ENCODE peak calls at places on chromosomes 1 and 21, in ten cellular contexts. K, N, O, I, T, E, U, X, V and G are unnamed samples.

GRCh38 chr1:19769211-19769932 is 30.3 kb downstream of the TMCO4 start:
- DNase-seq in N (no peak), X (no peak), E (no peak), O (no peak), I (no peak), V (no peak), U (no peak), T (peak), K (no peak), G (no peak)

GRCh38 chr1:154193821-154194220 is 1.9 kb upstream of the TPM3 start:
- DNase-seq in O (no peak), T (no peak), E (no peak), X (no peak), U (no peak), K (no peak), I (peak), V (peak), N (no peak), G (no peak)

GRCh38 chr1:6328696-6329095 is 64.9 kb downstream of the ACOT7 start:
- DNase-seq in X (no peak), I (no peak), V (no peak), U (no peak), K (no peak), N (no peak), T (no peak), E (no peak), O (no peak), G (no peak)

GRCh38 chr1:201982082-201982922 is at the start of gene RNPEP:
- DNase-seq in I (peak), V (peak), U (peak), T (peak), O (no peak), X (peak), N (peak), E (peak), K (peak), G (peak)

GRCh38 chr1:153791856-153792253 is 16.6 kb downstream of the SLC27A3 start:
- DNase-seq in U (peak), I (peak), V (peak), E (no peak), O (no peak), T (peak), K (peak), X (no peak), N (no peak), G (no peak)

GRCh38 chr1:119226880-119227279 is 86.4 kb upstream of the WARS2 start:
- DNase-seq in O (no peak), K (no peak), V (no peak), N (no peak), I (no peak), X (no peak), U (no peak), E (no peak), T (peak), G (no peak)

GRCh38 chr1:15755643-15756040 is 3.0 kb upstream of the FBLIM1 start:
- DNase-seq in K (no peak), T (no peak), E (no peak), U (no peak), X (no peak), V (no peak), I (peak), O (no peak), N (no peak), G (no peak)

GRCh38 chr1:26288311-26288941 is 8.5 kb downstream of the SH3BGRL3 start:
- DNase-seq in I (no peak), X (no peak), T (no peak), K (no peak), O (no peak), V (peak), E (no peak), U (no peak), N (no peak), G (peak)

GRCh38 chr1:147292635-147293251 is 50.3 kb downstream of the CHD1L start:
- DNase-seq in I (no peak), N (no peak), E (no peak), T (peak), V (peak), X (no peak), O (peak), K (peak), U (peak), G (no peak)

GRCh38 chr1:7345516-7345915 is 425.6 kb upstream of the VAMP3 start:
- DNase-seq in V (no peak), E (no peak), U (no peak), I (no peak), X (no peak), N (no peak), O (no peak), K (no peak), T (no peak), G (no peak)

GRCh38 chr1:28518745-28519341 is 13.0 kb downstream of the RCC1 start:
- DNase-seq in N (no peak), O (no peak), T (peak), E (peak), K (no peak), V (no peak), X (no peak), I (no peak), U (no peak), G (peak)

GRCh38 chr1:42737257-42737656 is 2.8 kb downstream of the CLDN19 start:
- DNase-seq in E (no peak), U (no peak), I (peak), O (no peak), T (peak), V (peak), N (no peak), X (no peak), K (no peak), G (peak)

GRCh38 chr21:40516336-40516735 is 330.6 kb downstream of the DSCAM start:
- DNase-seq in K (no peak), V (no peak), E (no peak), T (no peak), U (no peak), I (no peak), N (peak), O (no peak), X (no peak), G (no peak)

GRCh38 chr1:121517586-121518230 is 332.9 kb downstream of the SRGAP2C start:
- DNase-seq in V (no peak), I (no peak), X (no peak), K (no peak), O (no peak), N (no peak), E (no peak), T (no peak), U (no peak), G (peak)

GRCh38 chr1:36702963-36703362 is 220.2 kb upstream of the CSF3R start:
- DNase-seq in T (no peak), E (no peak), X (no peak), O (no peak), K (no peak), V (no peak), I (peak), U (no peak), N (no peak), G (no peak)

GRCh38 chr1:42328916-42329496 is 6.0 kb downstream of the FOXJ3 start:
- DNase-seq in U (no peak), T (no peak), O (no peak), X (no peak), V (no peak), I (no peak), N (no peak), K (no peak), E (no peak), G (no peak)

GRCh38 chr1:99849744-99850457 is at the start of gene AGL:
- DNase-seq in O (no peak), K (peak), I (peak), N (peak), T (peak), U (peak), V (peak), X (peak), E (peak), G (peak)

GRCh38 chr1:50707824-50708223 is 252.2 kb downstream of the FAF1 start:
- DNase-seq in I (no peak), O (no peak), X (no peak), N (no peak), V (no peak), U (no peak), T (no peak), E (no peak), K (no peak), G (no peak)

GRCh38 chr1:10806966-10807365 is 10.5 kb upstream of the CASZ1 start:
- DNase-seq in U (no peak), E (no peak), K (no peak), N (no peak), X (no peak), I (no peak), V (no peak), O (no peak), T (no peak), G (no peak)

GRCh38 chr1:15696956-15697521 is 12.9 kb downstream of the PLEKHM2 start:
- DNase-seq in I (no peak), E (no peak), N (no peak), V (no peak), T (no peak), U (no peak), O (no peak), X (no peak), K (no peak), G (peak)

GRCh38 chr1:116891396-116892072 is 18.2 kb upstream of the PTGFRN start:
- DNase-seq in X (no peak), K (no peak), T (no peak), U (no peak), O (no peak), E (no peak), I (no peak), N (peak), V (no peak), G (no peak)

GRCh38 chr21:27581168-27581567 is 614.3 kb upstream of the ADAMTS5 start:
- DNase-seq in E (no peak), O (no peak), U (peak), X (no peak), K (peak), I (no peak), N (no peak), V (peak), T (no peak), G (no peak)

GRCh38 chr21:34122047-34122446 is 48.7 kb downstream of the MRPS6 start:
- DNase-seq in O (no peak), E (no peak), K (no peak), V (no peak), X (no peak), I (no peak), N (no peak), U (no peak), T (no peak), G (peak)

GRCh38 chr1:106249365-106249764 is 807.1 kb upstream of the PRMT6 start:
- DNase-seq in K (no peak), V (no peak), O (no peak), N (no peak), X (no peak), I (no peak), E (no peak), U (no peak), T (no peak), G (no peak)

GRCh38 chr1:89605692-89606091 is 27.2 kb upstream of the LRRC8C start:
- DNase-seq in O (no peak), K (peak), E (no peak), I (no peak), U (peak), X (no peak), T (peak), N (no peak), V (peak), G (no peak)

GRCh38 chr1:244918422-244919319 is 54.3 kb upstream of the HNRNPU start:
- DNase-seq in N (peak), U (peak), V (peak), K (peak), T (peak), I (no peak), O (no peak), E (peak), X (no peak), G (peak)

GRCh38 chr21:36859744-36860501 is 106.5 kb downstream of the HLCS start:
- DNase-seq in K (no peak), O (no peak), U (peak), N (peak), I (peak), X (peak), T (peak), V (peak), E (peak), G (peak)

GRCh38 chr1:39275836-39276507 is 71.5 kb downstream of the MACF1 start:
- DNase-seq in E (no peak), T (no peak), O (no peak), N (no peak), V (peak), X (no peak), K (no peak), U (no peak), I (no peak), G (no peak)

GRCh38 chr21:34640858-34641257 is 25.9 kb upstream of the RCAN1 start:
- DNase-seq in T (peak), N (no peak), U (peak), K (peak), O (peak), E (no peak), X (no peak), I (no peak), V (peak), G (no peak)

GRCh38 chr1:214208525-214208924 is 72.4 kb upstream of the SMYD2 start:
- DNase-seq in N (no peak), U (no peak), O (no peak), V (no peak), T (peak), X (no peak), I (no peak), E (no peak), K (no peak), G (no peak)
- H3K4me3 ChIP-seq in N (no peak), U (no peak), O (no peak), V (no peak), T (no peak), X (no peak), I (no peak), E (no peak), K (no peak), G (no peak)

GRCh38 chr1:113846391-113847035 is 25.0 kb downstream of the PTPN22 start:
- DNase-seq in N (no peak), E (no peak), T (no peak), X (no peak), U (no peak), I (no peak), O (no peak), K (no peak), V (no peak), G (no peak)

GRCh38 chr1:113849072-113849471 is 22.4 kb downstream of the PTPN22 start:
- DNase-seq in V (no peak), E (no peak), X (no peak), K (no peak), U (no peak), T (no peak), I (no peak), O (no peak), N (no peak), G (no peak)

GRCh38 chr1:113854234-113854633 is 17.3 kb downstream of the PTPN22 start:
- DNase-seq in I (no peak), E (no peak), O (no peak), U (no peak), T (no peak), V (no peak), X (no peak), K (no peak), N (no peak), G (no peak)

GRCh38 chr1:113856011-113856410 is 15.5 kb downstream of the PTPN22 start:
- DNase-seq in N (no peak), U (no peak), X (no peak), O (no peak), T (no peak), E (no peak), V (no peak), I (no peak), K (no peak), G (no peak)

DNA sequence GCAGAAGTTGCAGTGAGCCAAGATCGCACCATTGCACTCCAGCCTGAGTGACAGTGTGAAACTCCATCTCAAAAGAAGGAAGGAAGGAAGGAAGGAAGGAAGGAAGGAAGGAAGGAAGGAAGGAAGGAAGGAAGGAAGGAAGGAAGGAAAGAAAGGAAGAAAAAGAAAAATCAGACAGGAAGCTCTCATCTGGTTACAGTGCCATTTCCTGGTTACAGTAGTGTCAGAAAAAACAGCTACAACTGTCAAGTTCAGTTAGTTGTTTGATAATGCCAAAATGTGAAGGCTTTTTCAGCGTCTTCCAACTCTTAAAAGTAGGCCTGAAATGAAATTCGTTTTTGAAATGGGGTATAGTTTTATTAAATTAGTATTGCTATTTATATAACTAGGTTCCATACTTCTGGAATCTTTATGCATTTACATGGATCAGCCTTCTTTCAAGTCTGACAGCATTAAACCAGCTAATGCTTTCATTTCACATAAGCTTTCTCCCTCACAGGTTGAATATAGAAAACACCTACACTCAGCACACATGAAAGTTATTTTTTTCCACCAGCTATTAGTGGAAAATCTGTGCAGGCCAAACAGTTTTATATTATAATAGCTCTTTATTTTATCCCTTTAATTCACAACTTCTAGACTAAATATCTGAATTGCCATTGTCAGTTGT is 21.2 kb downstream of the PTPN22 start:
- DNase-seq in I (no peak), K (no peak), O (no peak), V (no peak), X (no peak), T (no peak), E (no peak), U (no peak), N (no peak), G (no peak)
- H3K4me3 ChIP-seq in I (no peak), K (no peak), O (no peak), V (no peak), X (no peak), T (no peak), E (no peak), U (no peak), N (no peak), G (no peak)

GRCh38 chr1:55038974-55039341 is 390 bp upstream of the PCSK9 start:
- DNase-seq in I (no peak), E (no peak), O (no peak), V (no peak), U (no peak), K (no peak), N (no peak), X (no peak), T (no peak), G (no peak)
- H3K4me3 ChIP-seq in I (no peak), E (no peak), O (no peak), V (peak), U (no peak), K (peak), N (no peak), X (no peak), T (peak), G (no peak)

GRCh38 chr1:30803562-30803961 is 46.0 kb upstream of the LAPTM5 start:
- DNase-seq in X (no peak), E (no peak), I (no peak), U (no peak), O (no peak), K (no peak), N (no peak), T (no peak), V (no peak), G (no peak)

GRCh38 chr1:30804381-30804780 is 46.8 kb upstream of the LAPTM5 start:
- DNase-seq in O (no peak), T (no peak), I (no peak), E (no peak), K (no peak), V (no peak), N (no peak), X (no peak), U (no peak), G (no peak)

GRCh38 chr1:30798954-30799491 is 41.4 kb upstream of the LAPTM5 start:
- DNase-seq in V (no peak), O (no peak), E (no peak), K (no peak), T (no peak), I (no peak), U (no peak), X (no peak), N (no peak), G (no peak)

GRCh38 chr1:30804822-30805221 is 47.2 kb upstream of the LAPTM5 start:
- DNase-seq in K (no peak), N (no peak), V (no peak), U (no peak), X (no peak), O (no peak), I (no peak), T (no peak), E (no peak), G (no peak)

GRCh38 chr1:30801826-30802198 is 44.2 kb upstream of the LAPTM5 start:
- DNase-seq in N (peak), U (peak), V (peak), K (no peak), O (no peak), I (peak), T (peak), X (peak), E (peak), G (peak)
- H3K4me3 ChIP-seq in N (no peak), U (no peak), V (no peak), K (no peak), O (no peak), I (no peak), T (peak), X (no peak), E (no peak), G (no peak)

DNA sequence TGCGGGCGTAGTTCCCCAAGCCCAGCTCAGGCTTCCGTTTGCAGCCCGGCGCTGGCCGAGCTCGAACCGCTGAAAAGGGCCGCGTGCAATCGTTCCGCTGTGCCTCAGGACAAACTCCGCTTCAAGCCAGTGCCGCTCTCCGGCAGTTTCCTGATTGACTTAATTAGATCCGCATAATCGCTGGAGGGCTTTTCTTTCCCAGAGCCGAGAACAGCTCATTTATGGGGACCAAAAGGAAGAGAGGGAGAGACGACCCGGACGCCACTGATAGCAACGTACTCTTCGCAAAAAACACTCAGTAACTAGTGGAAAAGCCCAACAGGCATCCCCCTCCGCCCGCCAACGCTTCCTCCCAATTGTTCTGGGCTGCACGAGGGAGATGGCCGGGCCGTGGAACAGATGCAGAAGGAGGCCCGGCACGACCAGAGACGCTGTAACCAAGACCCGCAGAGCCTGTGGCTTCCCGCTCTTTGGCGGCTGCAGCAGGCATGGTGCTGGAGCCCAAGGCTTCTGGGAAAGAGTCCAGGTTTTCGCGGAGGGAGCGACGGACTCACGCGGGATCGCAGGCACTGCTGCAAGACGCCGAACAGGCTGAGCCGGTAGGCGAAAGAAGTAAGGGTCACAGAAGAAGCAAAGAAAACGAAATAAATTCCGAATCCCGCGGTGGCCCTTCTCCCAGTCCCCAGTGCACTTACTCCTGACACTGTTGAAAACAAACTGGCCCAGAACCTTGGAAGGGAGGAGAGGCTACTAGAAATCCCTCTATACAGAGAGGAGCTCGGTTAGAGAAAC is 3.6 kb upstream of the FOXD2 start:
- DNase-seq in N (peak), E (no peak), T (peak), V (peak), K (peak), U (peak), I (peak), O (no peak), X (peak), G (no peak)
- H3K4me3 ChIP-seq in N (peak), E (no peak), T (peak), V (no peak), K (no peak), U (peak), I (no peak), O (peak), X (no peak), G (no peak)

GRCh38 chr21:41706263-41706639 is 60.6 kb downstream of the RIPK4 start:
- DNase-seq in E (no peak), V (no peak), I (no peak), K (no peak), X (no peak), T (no peak), U (peak), O (no peak), N (no peak), G (no peak)

GRCh38 chr21:41705546-41706262 is 61.1 kb downstream of the RIPK4 start:
- DNase-seq in K (no peak), E (no peak), I (no peak), X (no peak), N (no peak), V (no peak), T (no peak), O (no peak), U (no peak), G (no peak)

GRCh38 chr21:41709166-41709565 is 57.7 kb downstream of the RIPK4 start:
- DNase-seq in I (no peak), N (no peak), O (no peak), K (no peak), V (no peak), X (no peak), U (no peak), E (no peak), T (no peak), G (no peak)

GRCh38 chr21:41707231-41707988 is 59.4 kb downstream of the RIPK4 start:
- DNase-seq in K (peak), V (peak), I (no peak), O (no peak), T (no peak), U (no peak), X (no peak), E (no peak), N (no peak), G (no peak)

GRCh38 chr21:41706678-41707077 is 60.2 kb downstream of the RIPK4 start:
- DNase-seq in K (peak), U (peak), O (no peak), I (no peak), N (no peak), V (peak), E (no peak), T (peak), X (no peak), G (no peak)
- H3K4me3 ChIP-seq in K (no peak), U (no peak), O (no peak), I (no peak), N (no peak), V (no peak), E (no peak), T (no peak), X (no peak), G (no peak)

GRCh38 chr1:170670751-170671628 is 7.1 kb downstream of the PRRX1 start:
- DNase-seq in V (no peak), I (peak), K (no peak), O (no peak), T (peak), X (no peak), U (no peak), E (no peak), N (peak), G (no peak)
- H3K4me3 ChIP-seq in V (no peak), I (no peak), K (peak), O (no peak), T (no peak), X (no peak), U (no peak), E (no peak), N (no peak), G (no peak)